ENCODE peak calls at places on chromosomes 2 and 18, in six cellular contexts. K, W, P, L, Q and G are unnamed samples. For H3K36me3, the result is how much of the 10 kb centered on the place peaks cover.

GRCh38 chr18:47749195-47749973 is 181.1 kb downstream of the SMAD2 start:
- DNase-seq in L (peak), Q (peak), W (peak), K (peak), P (peak), G (peak)

GRCh38 chr18:76373297-76373696 is 121.7 kb downstream of the ZNF516 start:
- DNase-seq in P (no peak), K (no peak), W (no peak), L (peak), Q (no peak), G (no peak)

GRCh38 chr18:58402247-58402646 is 226.6 kb downstream of the ALPK2 start:
- DNase-seq in K (peak), Q (peak), W (no peak), P (no peak), L (peak), G (no peak)

GRCh38 chr18:551404-552061 is 28.6 kb upstream of the CETN1 start:
- DNase-seq in P (no peak), L (no peak), K (no peak), W (no peak), Q (no peak), G (no peak)

GRCh38 chr18:25883091-25883490 is 207.3 kb downstream of the SS18 start:
- DNase-seq in Q (no peak), L (no peak), P (no peak), K (no peak), W (no peak), G (no peak)

GRCh38 chr2:197498937-197499593 is 575 bp downstream of the HSPD1 start:
- DNase-seq in W (peak), P (peak), L (peak), Q (peak), K (peak), G (peak)

GRCh38 chr2:237618449-237618848 is 8.9 kb upstream of the LRRFIP1 start:
- DNase-seq in L (no peak), K (no peak), W (peak), P (no peak), Q (peak), G (no peak)

GRCh38 chr2:49162151-49162550 is 7.8 kb upstream of the FSHR start:
- DNase-seq in W (no peak), K (no peak), P (no peak), Q (peak), L (no peak), G (no peak)

GRCh38 chr18:3722662-3723433 is 272.9 kb downstream of the TGIF1 start:
- DNase-seq in P (no peak), L (no peak), K (peak), Q (peak), W (peak), G (no peak)

GRCh38 chr2:12300927-12301326 is 415.8 kb upstream of the TRIB2 start:
- DNase-seq in K (no peak), W (peak), Q (no peak), L (no peak), P (no peak), G (no peak)

GRCh38 chr2:217667545-217667944 is 335.2 kb downstream of the TNS1 start:
- DNase-seq in P (no peak), Q (no peak), L (no peak), W (no peak), K (no peak), G (no peak)

GRCh38 chr2:169891593-169892298 is 64.5 kb downstream of the UBR3 start:
- DNase-seq in P (no peak), L (peak), W (peak), Q (peak), K (peak), G (no peak)

GRCh38 chr2:109142416-109143210 is 13.6 kb downstream of the SH3RF3 start:
- DNase-seq in Q (no peak), K (no peak), W (no peak), P (no peak), L (no peak), G (no peak)

GRCh38 chr18:2139676-2140075 is 431.6 kb downstream of the METTL4 start:
- DNase-seq in K (no peak), L (peak), Q (peak), W (no peak), P (no peak), G (no peak)

GRCh38 chr18:2913398-2914005 is 66.7 kb downstream of the EMILIN2 start:
- DNase-seq in Q (no peak), P (no peak), W (no peak), K (no peak), L (no peak), G (peak)

GRCh38 chr2:68362069-68362468 is 3.0 kb upstream of the PLEK start:
- DNase-seq in L (peak), Q (peak), W (peak), P (peak), K (peak), G (peak)

GRCh38 chr18:36185901-36186460 is 1.3 kb upstream of the MOCOS start:
- DNase-seq in Q (no peak), K (no peak), P (no peak), W (no peak), L (no peak), G (no peak)

GRCh38 chr18:36187826-36188721 is 777 bp downstream of the MOCOS start:
- DNase-seq in L (peak), W (peak), K (peak), P (peak), Q (no peak), G (peak)

GRCh38 chr18:36186461-36187137 is 698 bp upstream of the MOCOS start:
- DNase-seq in W (no peak), Q (no peak), K (peak), P (peak), L (peak), G (peak)

GRCh38 chr18:36188912-36189311 is 1.6 kb downstream of the MOCOS start:
- DNase-seq in P (no peak), Q (no peak), W (no peak), L (no peak), K (no peak), G (no peak)

GRCh38 chr18:36187138-36187825 is at the start of gene MOCOS:
- DNase-seq in P (peak), K (peak), Q (no peak), L (peak), W (peak), G (peak)
- H3K9ac ChIP-seq in P (peak), K (peak), Q (peak), L (peak), W (peak), G (peak)

DNA sequence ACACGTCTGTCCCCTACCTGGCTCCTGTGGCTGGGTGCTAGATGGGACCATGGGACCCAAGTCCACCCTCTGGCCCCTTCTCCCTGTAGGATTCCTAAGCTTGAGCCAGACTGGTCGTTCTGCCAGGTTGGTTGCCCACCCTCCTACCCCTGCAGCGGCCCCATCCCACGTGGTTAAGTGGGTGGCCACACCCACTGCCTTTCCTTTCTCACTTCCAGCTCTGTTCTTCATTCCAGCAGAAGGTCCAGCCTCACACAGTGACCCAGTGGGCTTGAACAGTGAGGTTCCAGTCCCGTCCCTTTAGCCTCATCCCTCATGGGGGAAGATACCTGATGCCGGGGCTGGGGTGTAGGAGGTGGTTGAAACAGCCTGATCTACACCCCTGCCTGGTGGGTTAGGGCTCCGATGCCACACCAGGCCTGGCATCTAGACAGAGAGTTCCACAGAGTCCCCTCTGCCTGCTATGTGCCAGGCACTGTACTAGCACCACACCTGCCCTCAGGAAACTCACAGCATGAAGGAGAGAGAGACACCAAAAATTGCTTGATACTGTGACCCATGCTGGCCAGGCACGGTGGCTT is 89.4 kb downstream of the GBX2 start:
- DNase-seq in P (no peak), Q (no peak), L (no peak), W (no peak), K (no peak), G (no peak)
- H3K36me3 ChIP-seq in P (under half), Q (under half), L (under half), W (under half), K (under half), G (under half)

GRCh38 chr18:79107886-79108285 is 38.7 kb downstream of the ATP9B start:
- DNase-seq in L (no peak), Q (no peak), P (no peak), K (no peak), W (no peak), G (no peak)

GRCh38 chr18:79111483-79111882 is 42.3 kb downstream of the ATP9B start:
- DNase-seq in L (no peak), K (peak), W (no peak), P (no peak), Q (no peak), G (no peak)

GRCh38 chr18:79105455-79105854 is 36.3 kb downstream of the ATP9B start:
- DNase-seq in P (no peak), L (no peak), W (no peak), Q (no peak), K (no peak), G (no peak)

GRCh38 chr18:79106084-79106483 is 36.9 kb downstream of the ATP9B start:
- DNase-seq in L (no peak), Q (no peak), P (no peak), K (peak), W (no peak), G (no peak)

DNA sequence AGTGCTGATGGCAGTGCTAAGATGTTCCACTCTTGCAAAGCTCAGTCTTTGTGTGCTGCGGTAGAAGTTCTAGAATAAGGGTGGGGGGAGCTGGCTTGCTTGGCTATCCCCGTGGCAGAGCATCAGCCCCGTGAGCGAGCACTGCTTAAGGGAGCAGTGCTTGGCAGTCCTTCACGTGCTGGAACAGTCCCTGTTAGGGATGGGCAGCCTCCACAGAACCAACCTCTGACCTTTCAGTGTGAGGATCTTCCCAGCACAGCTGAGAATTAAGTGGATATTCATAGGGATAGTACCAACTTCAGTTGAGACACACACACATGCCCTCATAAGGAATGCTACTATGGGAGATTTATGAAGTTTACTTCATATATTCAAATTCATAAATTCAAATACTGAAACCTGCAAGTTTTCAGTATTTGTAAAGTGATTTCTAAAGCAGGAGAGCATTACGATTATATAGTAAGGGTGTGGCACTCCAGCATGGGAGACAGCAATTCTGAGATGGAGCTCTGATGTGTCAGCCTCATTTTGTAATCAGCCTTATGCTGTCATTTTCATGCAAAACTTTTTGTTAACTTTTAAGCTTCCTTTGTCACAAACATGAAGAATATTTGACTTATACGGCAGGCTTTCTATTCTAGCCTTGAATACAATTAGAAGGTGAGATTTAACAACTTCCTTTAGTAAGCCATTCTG is 39.5 kb downstream of the ATP9B start:
- DNase-seq in P (no peak), W (no peak), K (no peak), L (no peak), Q (no peak), G (no peak)
- H3K9ac ChIP-seq in P (no peak), W (no peak), K (no peak), L (no peak), Q (no peak), G (no peak)

GRCh38 chr2:3461781-3462492 is 57.4 kb downstream of the ADI1 start:
- DNase-seq in W (peak), K (peak), P (peak), Q (peak), L (peak), G (no peak)
- H3K36me3 ChIP-seq in W (under half), K (under half), P (under half), Q (under half), L (under half), G (under half)

DNA sequence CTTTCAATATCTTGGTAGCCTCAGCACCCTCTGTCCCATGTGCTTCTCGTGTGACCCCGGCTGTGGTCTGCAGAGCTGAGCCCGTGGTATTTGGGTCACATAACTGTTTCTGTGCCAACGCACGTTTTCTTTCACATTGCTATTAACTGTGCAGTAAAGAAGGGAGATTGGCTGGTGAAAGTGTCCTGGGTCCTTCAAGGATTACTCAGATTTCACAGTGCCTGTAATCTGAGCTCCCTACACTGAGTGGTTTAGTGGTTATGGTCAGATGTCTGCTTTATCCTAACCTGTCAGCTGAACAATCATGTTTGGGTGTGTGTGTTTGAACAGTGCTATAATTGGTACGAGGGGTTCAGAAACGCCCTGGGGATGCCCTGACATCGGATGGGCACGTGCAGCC is 208.3 kb downstream of the VAPA start:
- DNase-seq in W (peak), K (no peak), Q (peak), P (no peak), L (no peak), G (no peak)
- H3K9ac ChIP-seq in W (peak), K (no peak), Q (no peak), P (no peak), L (no peak), G (no peak)